ENCODE peak calls at places on chromosomes 6 and 20, in nine cellular contexts. W, V, E, I, D, T, X, G and P are unnamed samples.

GRCh38 chr6:140438346-140438735 is 1063.9 kb upstream of the CITED2 start:
- DNase-seq in I (no peak), W (peak; percentile 57), V (peak; percentile 28), T (no peak), G (no peak), X (no peak), E (no peak), D (no peak), P (no peak)

GRCh38 chr6:26033132-26033941 is 53.9 kb upstream of the HFE start:
- DNase-seq in V (peak; percentile 95), G (no peak), T (peak; percentile 97), I (peak; percentile 82), E (peak; percentile 99), D (peak; percentile 74), W (peak; percentile 99), X (peak; percentile 64), P (peak; percentile 99)

GRCh38 chr6:80182291-80182690 is 75.8 kb downstream of the BCKDHB start:
- DNase-seq in G (no peak), V (peak; percentile 50), D (no peak), I (no peak), X (no peak), E (peak; percentile 23), W (peak; percentile 71), T (peak; percentile 75), P (peak; percentile 49)

GRCh38 chr20:57620999-57621398 is 773 bp upstream of the ZBP1 start:
- DNase-seq in V (no peak), W (no peak), I (no peak), X (no peak), T (no peak), D (no peak), E (no peak), G (no peak), P (no peak)

GRCh38 chr6:98824163-98824906 is 10.0 kb upstream of the POU3F2 start:
- DNase-seq in W (peak; percentile 53), I (no peak), G (no peak), E (no peak), T (no peak), V (no peak), D (no peak), X (no peak), P (no peak)

GRCh38 chr6:81940451-81940850 is 188.0 kb upstream of the TENT5A start:
- DNase-seq in G (no peak), E (no peak), W (peak; percentile 58), T (no peak), X (no peak), D (no peak), V (peak; percentile 9), I (no peak), P (no peak)

GRCh38 chr6:13488015-13488895 is 855 bp upstream of the GFOD1 start:
- DNase-seq in W (peak; percentile 64), V (peak; percentile 41), I (peak; percentile 68), G (no peak), E (peak; percentile 61), X (no peak), D (peak; percentile 48), T (peak; percentile 15), P (peak; percentile 50)

GRCh38 chr6:11196511-11197174 is 35.8 kb downstream of the NEDD9 start:
- DNase-seq in D (no peak), W (peak; percentile 98), T (no peak), E (peak; percentile 34), G (no peak), X (no peak), V (no peak), I (no peak), P (no peak)

GRCh38 chr20:62476074-62476838 is 461 bp upstream of the GATA5 start:
- DNase-seq in I (peak; percentile 85), E (no peak), V (no peak), D (no peak), X (no peak), G (no peak), W (no peak), T (no peak), P (no peak)

GRCh38 chr6:55963301-55963700 is 87.9 kb upstream of the BMP5 start:
- DNase-seq in X (no peak), V (peak; percentile 26), G (no peak), D (no peak), E (peak; percentile 16), W (no peak), T (no peak), I (no peak), P (peak; percentile 40)
- TF ChIP-seq CTCF in X (no peak), V (peak; percentile 46), G (peak; percentile 48), D (no peak), E (peak; percentile 48), W (no peak), T (peak; percentile 37), I (no peak), P (peak; percentile 46)

GRCh38 chr6:150717419-150717818 is 117.7 kb downstream of the PLEKHG1 start:
- DNase-seq in W (no peak), E (no peak), X (peak; percentile 30), I (no peak), G (no peak), D (no peak), V (peak; percentile 22), T (no peak), P (no peak)
- H3K4me3 ChIP-seq in W (no peak overlapping the region), E (no peak overlapping the region), X (no peak overlapping the region), I (no peak overlapping the region), G (no peak overlapping the region), D (no peak overlapping the region), V (no peak overlapping the region), T (no peak overlapping the region), P (no peak overlapping the region)

GRCh38 chr6:23174781-23175361 is 605.5 kb downstream of the HDGFL1 start:
- DNase-seq in T (no peak), W (peak; percentile 97), D (no peak), G (no peak), V (peak; percentile 90), I (no peak), E (peak; percentile 71), X (no peak), P (peak; percentile 83)

GRCh38 chr6:23179994-23180393 is 610.6 kb downstream of the HDGFL1 start:
- DNase-seq in W (no peak), G (no peak), I (no peak), D (no peak), T (no peak), V (no peak), X (no peak), E (no peak), P (no peak)

GRCh38 chr6:23176471-23176870 is 607.1 kb downstream of the HDGFL1 start:
- DNase-seq in W (no peak), I (no peak), V (no peak), D (no peak), T (no peak), X (no peak), E (no peak), G (no peak), P (no peak)

GRCh38 chr6:23175391-23175790 is 606.0 kb downstream of the HDGFL1 start:
- DNase-seq in E (peak; percentile 44), T (no peak), D (no peak), W (peak; percentile 57), X (no peak), V (peak; percentile 54), I (no peak), G (no peak), P (no peak)

DNA sequence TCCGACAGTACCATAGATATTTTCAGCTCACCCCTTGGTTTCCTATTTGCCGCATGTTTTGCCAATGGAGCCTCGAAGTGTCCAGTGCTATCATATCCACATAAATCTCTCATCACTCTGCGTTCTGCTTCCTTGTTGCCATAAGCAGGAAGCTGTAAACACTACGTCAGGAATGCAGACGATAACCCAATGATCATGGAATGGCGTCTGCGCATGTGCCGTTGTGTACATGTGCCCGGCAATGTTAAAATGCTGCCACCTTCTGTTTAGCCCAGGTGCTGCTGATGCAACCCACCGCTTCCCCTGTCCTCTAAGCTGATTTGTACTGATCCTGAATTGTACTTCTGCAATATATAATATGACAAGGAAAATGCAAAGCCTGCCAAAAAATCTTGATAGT is 607.5 kb downstream of the HDGFL1 start:
- DNase-seq in G (no peak), V (no peak), E (no peak), D (no peak), T (peak; percentile 56), X (no peak), I (no peak), W (no peak), P (no peak)
- TF ChIP-seq CTCF in G (no peak), V (no peak), E (no peak), D (peak; percentile 17), T (no peak), X (no peak), I (no peak), W (peak; percentile 37), P (no peak)

GRCh38 chr6:31171931-31172882 is 1.7 kb upstream of the POU5F1 start:
- DNase-seq in V (no peak), I (no peak), T (no peak), D (no peak), G (no peak), X (no peak), W (no peak), E (no peak), P (no peak)
- H3K4me3 ChIP-seq in V (no peak overlapping the region), I (no peak overlapping the region), T (no peak overlapping the region), D (no peak overlapping the region), G (no peak overlapping the region), X (no peak overlapping the region), W (no peak overlapping the region), E (no peak overlapping the region), P (no peak overlapping the region)

DNA sequence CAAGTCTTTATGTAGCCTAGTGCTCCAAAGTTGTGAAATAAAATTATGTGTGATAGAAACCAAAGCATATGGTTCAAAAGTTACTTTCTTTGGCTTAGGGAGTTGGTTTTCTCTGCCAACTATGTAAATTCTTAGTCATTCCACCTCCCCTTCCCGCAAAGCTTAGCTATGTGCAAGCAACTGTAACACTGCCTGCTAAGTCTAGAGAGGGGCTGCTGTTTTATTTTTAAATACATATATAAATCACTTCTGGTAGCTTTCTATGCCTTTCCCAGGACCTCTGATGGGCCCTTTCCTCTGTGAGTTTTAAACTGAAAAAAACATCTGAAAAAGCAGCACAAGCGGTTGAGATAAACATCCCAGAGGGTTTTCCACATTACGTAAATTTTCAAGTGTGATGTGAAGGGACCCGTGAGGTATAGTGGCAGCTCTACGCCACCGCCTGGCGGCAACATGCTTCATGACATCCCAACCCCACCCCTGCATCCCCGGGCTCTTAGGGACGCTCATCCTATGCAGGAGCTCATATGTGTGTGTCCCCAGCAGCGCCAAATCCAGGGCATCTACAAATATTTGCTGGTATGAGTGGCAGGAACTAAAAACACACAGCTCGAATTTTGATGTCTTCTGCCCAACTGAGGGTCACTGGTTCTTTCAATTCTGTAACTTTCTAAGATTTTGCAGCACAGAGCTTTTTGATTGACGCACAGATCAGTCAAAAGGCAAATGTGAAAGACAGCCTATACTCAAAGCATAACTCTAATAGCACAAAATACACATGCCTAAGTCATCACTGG is 12.8 kb downstream of the SAYSD1 start:
- DNase-seq in E (peak; percentile 84), X (no peak), V (peak; percentile 48), W (peak; percentile 74), I (no peak), D (no peak), T (peak; percentile 9), G (no peak), P (peak; percentile 94)
- TF ChIP-seq CTCF in E (peak; percentile 43), X (no peak), V (peak; percentile 46), W (peak; percentile 63), I (no peak), D (peak; percentile 41), T (peak; percentile 18), G (no peak), P (peak; percentile 48)